ENCODE peak calls at places on chromosomes 16 and 17, in five cellular contexts. T is mesenchymal stem cell, F is IMR-90, R is H9, X is H1. B is an unnamed sample.

GRCh38 chr16:22001591-22001990 is 675 bp upstream of the PDZD9 start:
- DNase-seq in T (peak; percentile 39), F (peak; percentile 71), R (no peak), X (no peak), B (no peak)

GRCh38 chr17:81221371-81221841 is 1.4 kb downstream of the CEP131 start:
- DNase-seq in T (no peak), F (no peak), R (no peak), X (no peak), B (peak; percentile 52)

GRCh38 chr17:57823469-57824401 is 26.1 kb downstream of the MRPS23 start:
- DNase-seq in T (peak; percentile 41), F (peak; percentile 27), R (no peak), X (no peak), B (no peak)

GRCh38 chr17:5557485-5557884 is 26.8 kb downstream of the NLRP1 start:
- DNase-seq in T (peak; percentile 51), F (peak; percentile 84), R (no peak), X (no peak), B (no peak)

GRCh38 chr16:80113876-80114574 is 426.8 kb upstream of the DYNLRB2 start:
- DNase-seq in T (no peak), F (no peak), R (no peak), X (no peak), B (no peak)

GRCh38 chr17:8151641-8152111 is 528 bp downstream of the PER1 start:
- DNase-seq in T (no peak), F (peak; percentile 67), R (peak; percentile 56), X (no peak), B (no peak)

GRCh38 chr16:23504076-23504452 is 6.2 kb downstream of the GGA2 start:
- DNase-seq in T (no peak), F (peak; percentile 16), R (no peak), X (no peak), B (no peak)

GRCh38 chr16:10609410-10609774 is 29.0 kb upstream of the EMP2 start:
- DNase-seq in T (peak; percentile 62), F (peak; percentile 89), R (no peak), X (no peak), B (no peak)

GRCh38 chr16:81616321-81617020 is 162.6 kb upstream of the PLCG2 start:
- DNase-seq in T (peak; percentile 93), F (peak; percentile 63), R (peak; percentile 49), X (no peak), B (no peak)

GRCh38 chr17:57677301-57677700 is 67.8 kb downstream of the CCDC182 start:
- DNase-seq in T (no peak), F (no peak), R (peak; percentile 22), X (no peak), B (no peak)

GRCh38 chr17:19787733-19788357 is 39.7 kb upstream of the ALDH3A1 start:
- DNase-seq in T (no peak), F (peak; percentile 6), R (no peak), X (no peak), B (no peak)

DNA sequence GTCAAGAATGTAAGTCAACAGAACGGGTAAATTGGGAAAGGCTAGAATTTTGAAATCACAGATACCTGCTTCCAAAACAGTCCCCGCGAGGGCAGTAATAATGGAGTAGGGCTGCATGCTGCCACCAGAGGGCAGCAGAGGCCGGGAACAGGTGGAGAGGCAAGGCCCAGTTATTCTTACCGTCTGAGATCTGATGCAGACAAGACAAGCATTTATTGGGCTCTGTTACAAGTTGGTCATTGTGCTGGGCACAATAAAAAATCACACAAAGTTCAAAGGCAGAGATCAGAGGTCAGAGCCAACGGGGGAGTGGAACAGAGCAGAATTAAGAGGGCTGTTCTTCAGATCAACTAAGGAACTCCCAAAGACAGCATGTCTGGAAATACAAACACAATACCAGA is 8.8 kb upstream of the MLKL start:
- DNase-seq in T (peak; percentile 66), F (peak; percentile 72), R (peak; percentile 84), X (peak; percentile 63), B (peak; percentile 79)
- H2BK15ac ChIP-seq in T (no peak overlapping the region), F (no peak overlapping the region), R (no peak overlapping the region), X (no peak overlapping the region), B (no peak overlapping the region)

DNA sequence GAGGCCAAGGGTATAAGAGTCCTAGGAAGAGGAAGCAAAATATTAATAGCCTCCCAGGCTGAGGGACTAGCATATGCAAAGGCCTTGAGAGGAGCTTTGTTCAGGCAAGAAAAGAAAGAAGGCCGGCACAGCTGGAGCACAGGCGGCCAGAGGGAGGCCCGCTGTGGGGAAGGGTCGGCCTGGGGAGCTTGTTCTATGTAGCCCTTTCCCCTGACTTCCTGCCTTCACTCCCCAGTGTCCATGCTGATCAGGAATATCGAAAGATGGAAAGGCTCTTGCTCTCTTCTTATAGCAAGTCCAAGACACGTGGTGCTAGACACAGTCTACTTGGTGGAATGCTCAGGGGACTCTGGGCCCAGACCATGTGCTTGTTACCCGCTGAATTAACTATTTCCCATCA is 27.4 kb upstream of the HAS3 start:
- DNase-seq in T (no peak), F (no peak), R (peak; percentile 86), X (peak; percentile 61), B (no peak)
- H3K4ac ChIP-seq in T (no peak overlapping the region), F (no peak overlapping the region), R (no peak overlapping the region), X (peak overlapping the region; percentile 87), B (no peak overlapping the region)

GRCh38 chr16:63037761-63038562 is 1001.7 kb upstream of the CDH8 start:
- DNase-seq in T (no peak), F (no peak), R (no peak), X (no peak), B (no peak)
- H3K9me3 ChIP-seq in T (no peaks in the 10 kb centered on the region), F (peaks cover 9% of the 10 kb centered on the region), R (no peaks in the 10 kb centered on the region), X (no peaks in the 10 kb centered on the region), B (no peaks in the 10 kb centered on the region)

DNA sequence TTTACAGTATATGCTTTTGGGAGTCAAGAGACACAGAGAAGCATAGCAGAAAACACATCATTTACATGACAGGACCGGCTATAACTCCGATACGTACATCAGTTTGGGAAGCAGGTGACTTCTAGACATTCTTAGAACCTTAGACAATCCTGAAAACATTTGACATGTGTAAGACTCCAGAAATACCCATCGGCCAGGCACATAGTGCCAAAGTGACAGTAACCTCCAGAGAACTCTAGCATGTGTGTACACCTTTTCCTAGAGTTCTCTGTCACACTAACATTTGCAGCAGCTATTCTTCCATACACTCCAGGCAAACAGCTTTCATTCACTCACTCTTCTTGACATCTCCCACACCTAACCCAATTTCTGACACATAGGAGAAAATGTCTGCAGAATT is 3.4 kb upstream of the TAOK1 start:
- DNase-seq in T (no peak), F (no peak), R (no peak), X (no peak), B (no peak)
- H2BK15ac ChIP-seq in T (no peak overlapping the region), F (no peak overlapping the region), R (no peak overlapping the region), X (no peak overlapping the region), B (no peak overlapping the region)

DNA sequence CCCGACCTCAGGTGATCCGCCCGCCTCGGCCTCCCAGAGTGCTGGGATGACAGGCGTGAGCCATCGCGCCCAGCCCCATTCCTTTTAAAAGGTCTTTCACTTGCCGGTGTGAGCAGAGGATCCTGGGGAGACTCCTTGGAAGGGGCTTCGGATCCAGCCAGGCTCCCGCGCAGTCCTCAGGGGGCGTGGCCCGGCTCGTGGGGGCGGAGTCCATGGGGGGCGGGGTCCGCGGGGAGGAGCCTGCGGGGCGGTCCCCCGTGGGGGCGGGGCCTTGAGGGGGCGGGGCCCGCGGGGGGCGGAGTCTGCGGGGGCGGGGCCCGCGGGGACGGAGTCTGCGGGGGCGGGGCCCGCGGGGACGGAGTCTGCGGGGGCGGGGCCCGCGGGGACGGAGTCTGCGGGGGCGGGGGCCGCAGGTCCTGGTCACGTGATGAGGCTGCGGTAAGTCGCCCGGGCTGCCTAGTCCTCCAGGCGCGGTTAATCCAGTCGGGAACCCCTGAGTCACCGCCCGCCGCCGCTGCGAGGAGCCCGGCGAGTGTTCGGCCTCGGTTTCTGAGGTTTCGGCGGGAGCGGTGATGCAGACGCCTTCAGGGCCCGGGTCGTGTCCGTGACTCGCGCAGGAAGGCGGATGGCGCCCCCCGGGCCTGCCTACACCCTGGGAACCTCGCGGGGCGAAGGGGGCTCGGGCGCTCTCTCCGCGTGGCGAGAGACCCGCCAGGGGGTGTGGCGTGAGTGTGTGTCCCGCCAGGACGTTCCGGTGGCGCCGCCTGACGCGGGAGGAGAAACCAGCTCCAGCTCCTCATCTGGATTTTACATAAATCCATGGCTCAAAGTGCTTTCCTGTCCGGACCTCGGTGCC is 23.6 kb upstream of the ABR start:
- DNase-seq in T (peak; percentile 82), F (peak; percentile 51), R (peak; percentile 92), X (no peak), B (peak; percentile 73)
- H3K4ac ChIP-seq in T (no peak overlapping the region), F (peak overlapping the region; percentile 69), R (no peak overlapping the region), X (no peak overlapping the region), B (no peak overlapping the region)